ENCODE peak calls at places on chromosome 1, in five cellular contexts. Y is dorsolateral prefrontal cortex, P is heart right ventricle, R is HepG2, S is A549. D is an unnamed sample.

GRCh38 chr1:23369335-23370013 is at the start of gene ZNF436:
- DNase-seq in Y (no peak), P (peak; percentile 83), R (peak; percentile 41), S (no peak), D (peak; percentile 29)

GRCh38 chr1:159783724-159784123 is 3.0 kb downstream of the DUSP23 start:
- DNase-seq in Y (no peak), P (no peak), R (no peak), S (no peak), D (no peak)

GRCh38 chr1:6034750-6035096 is 11.0 kb upstream of the KCNAB2 start:
- DNase-seq in Y (no peak), P (no peak), R (no peak), S (no peak), D (no peak)

GRCh38 chr1:24289937-24290595 is 29.1 kb upstream of the GRHL3 start:
- DNase-seq in Y (peak; percentile 70), P (peak; percentile 88), R (no peak), S (peak; percentile 51), D (no peak)

GRCh38 chr1:161473363-161473762 is 31.9 kb upstream of the FCGR2A start:
- DNase-seq in Y (no peak), P (no peak), R (peak; percentile 27), S (no peak), D (no peak)

GRCh38 chr1:18814340-18815202 is 44.9 kb downstream of the TAS1R2 start:
- DNase-seq in Y (no peak), P (no peak), R (no peak), S (no peak), D (no peak)

GRCh38 chr1:42993631-42994121 is 35.0 kb upstream of the SLC2A1 start:
- DNase-seq in Y (no peak), P (peak; percentile 20), R (no peak), S (no peak), D (no peak)

GRCh38 chr1:227946624-227947424 is 908 bp downstream of the WNT9A start:
- DNase-seq in Y (peak; percentile 57), P (peak; percentile 77), R (peak; percentile 36), S (peak; percentile 86), D (peak; percentile 66)

GRCh38 chr1:233360525-233361094 is 33.1 kb downstream of the MAP3K21 start:
- DNase-seq in Y (no peak), P (no peak), R (no peak), S (no peak), D (no peak)

GRCh38 chr1:37794372-37795339 is 1.0 kb downstream of the MANEAL start:
- DNase-seq in Y (no peak), P (no peak), R (no peak), S (no peak), D (peak; percentile 31)

GRCh38 chr1:211469938-211470529 is 21.9 kb downstream of the RD3 start:
- DNase-seq in Y (peak; percentile 68), P (peak; percentile 78), R (peak; percentile 72), S (peak; percentile 83), D (peak; percentile 80)

GRCh38 chr1:38489844-38490270 is 369.7 kb downstream of the RRAGC start:
- DNase-seq in Y (peak; percentile 28), P (no peak), R (peak; percentile 18), S (peak; percentile 33), D (peak; percentile 61)

GRCh38 chr1:229015791-229016190 is 255.1 kb upstream of the RAB4A start:
- DNase-seq in Y (no peak), P (no peak), R (peak; percentile 41), S (no peak), D (no peak)

GRCh38 chr1:219567341-219567947 is 45.5 kb downstream of the ZC3H11B start:
- DNase-seq in Y (no peak), P (no peak), R (peak; percentile 20), S (no peak), D (peak; percentile 32)

GRCh38 chr1:156233421-156234127 is 8.4 kb upstream of the BGLAP start:
- DNase-seq in Y (no peak), P (no peak), R (no peak), S (no peak), D (no peak)

GRCh38 chr1:171142081-171142450 is 43.0 kb upstream of the FMO2 start:
- DNase-seq in Y (no peak), P (peak; percentile 29), R (peak; percentile 7), S (no peak), D (no peak)

GRCh38 chr1:30912203-30912602 is 3.6 kb upstream of the SDC3 start:
- DNase-seq in Y (no peak), P (no peak), R (no peak), S (no peak), D (no peak)

GRCh38 chr1:201020040-201020591 is 3.4 kb downstream of the KIF21B start:
- DNase-seq in Y (no peak), P (no peak), R (peak; percentile 33), S (no peak), D (peak; percentile 86)

GRCh38 chr1:2256430-2257244 is 28.5 kb downstream of the SKI start:
- DNase-seq in Y (no peak), P (no peak), R (no peak), S (no peak), D (no peak)

GRCh38 chr1:2258996-2259395 is 30.9 kb downstream of the SKI start:
- DNase-seq in Y (no peak), P (no peak), R (no peak), S (no peak), D (no peak)

GRCh38 chr1:2257245-2257627 is 29.1 kb downstream of the SKI start:
- DNase-seq in Y (peak; percentile 87), P (no peak), R (no peak), S (no peak), D (no peak)

GRCh38 chr1:2259668-2260392 is 31.7 kb downstream of the SKI start:
- DNase-seq in Y (no peak), P (peak; percentile 21), R (no peak), S (no peak), D (no peak)

GRCh38 chr1:2258122-2258812 is 30.1 kb downstream of the SKI start:
- DNase-seq in Y (no peak), P (no peak), R (no peak), S (no peak), D (no peak)
- H3K27ac ChIP-seq in Y (no peak overlapping the region), P (peak overlapping the region; percentile 15), R (no peak overlapping the region), S (no peak overlapping the region), D (no peak overlapping the region)

GRCh38 chr1:27237112-27237511 is 2.7 kb downstream of the WDTC1 start:
- DNase-seq in Y (no peak), P (no peak), R (no peak), S (no peak), D (no peak)

GRCh38 chr1:27234054-27234882 is at the start of gene WDTC1:
- DNase-seq in Y (peak; percentile 97), P (peak; percentile 98), R (peak; percentile 88), S (peak; percentile 81), D (peak; percentile 98)

GRCh38 chr1:27233677-27234053 is 767 bp upstream of the WDTC1 start:
- DNase-seq in Y (no peak), P (peak; percentile 16), R (no peak), S (no peak), D (no peak)

GRCh38 chr1:27238032-27238431 is 3.6 kb downstream of the WDTC1 start:
- DNase-seq in Y (no peak), P (no peak), R (no peak), S (no peak), D (no peak)

GRCh38 chr1:27235827-27236226 is 1.4 kb downstream of the WDTC1 start:
- DNase-seq in Y (no peak), P (no peak), R (no peak), S (no peak), D (no peak)
- H3K27ac ChIP-seq in Y (no peak overlapping the region), P (peak overlapping the region; percentile 83), R (no peak overlapping the region), S (no peak overlapping the region), D (peak overlapping the region; percentile 25)

GRCh38 chr1:209756608-209757445 is 974 bp downstream of the TRAF3IP3 start:
- DNase-seq in Y (no peak), P (no peak), R (no peak), S (no peak), D (peak; percentile 38)

GRCh38 chr1:209761021-209761635 is 5.3 kb downstream of the TRAF3IP3 start:
- DNase-seq in Y (no peak), P (no peak), R (no peak), S (no peak), D (no peak)

GRCh38 chr1:209755926-209756607 is at the start of gene TRAF3IP3:
- DNase-seq in Y (no peak), P (no peak), R (no peak), S (no peak), D (peak; percentile 96)

GRCh38 chr1:209759829-209760359 is 4.0 kb downstream of the TRAF3IP3 start:
- DNase-seq in Y (no peak), P (no peak), R (no peak), S (no peak), D (no peak)

GRCh38 chr1:209758360-209758759 is 2.5 kb downstream of the TRAF3IP3 start:
- DNase-seq in Y (no peak), P (no peak), R (no peak), S (no peak), D (no peak)
- H3K27ac ChIP-seq in Y (no peak overlapping the region), P (no peak overlapping the region), R (no peak overlapping the region), S (no peak overlapping the region), D (no peak overlapping the region)

DNA sequence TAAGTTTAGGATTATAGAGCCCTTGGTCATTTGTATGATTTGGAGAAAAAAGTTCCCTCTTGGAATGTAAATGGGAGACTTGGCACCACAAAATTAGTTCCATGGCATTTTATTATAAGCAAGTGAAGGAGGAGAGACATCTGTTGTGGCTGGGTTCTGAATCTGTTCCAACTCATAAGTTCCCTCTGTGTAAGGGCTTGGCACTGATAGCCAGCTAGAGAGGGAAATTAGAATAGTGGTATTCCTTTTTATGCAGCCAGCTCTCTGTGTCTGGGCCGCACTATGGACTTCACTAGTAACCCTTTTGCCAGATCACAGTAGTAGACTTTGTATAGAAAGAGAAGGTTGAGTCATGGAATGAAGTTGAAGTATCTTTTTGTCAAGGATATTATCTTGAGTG is 31.1 kb downstream of the GNAI3 start:
- DNase-seq in Y (no peak), P (no peak), R (no peak), S (no peak), D (no peak)
- H3K27ac ChIP-seq in Y (no peak overlapping the region), P (no peak overlapping the region), R (no peak overlapping the region), S (no peak overlapping the region), D (no peak overlapping the region)

GRCh38 chr1:199851453-199851852 is 176.1 kb upstream of the NR5A2 start:
- DNase-seq in Y (no peak), P (no peak), R (peak; percentile 16), S (no peak), D (no peak)
- H3K27ac ChIP-seq in Y (no peak overlapping the region), P (no peak overlapping the region), R (no peak overlapping the region), S (peak overlapping the region; percentile 65), D (no peak overlapping the region)

DNA sequence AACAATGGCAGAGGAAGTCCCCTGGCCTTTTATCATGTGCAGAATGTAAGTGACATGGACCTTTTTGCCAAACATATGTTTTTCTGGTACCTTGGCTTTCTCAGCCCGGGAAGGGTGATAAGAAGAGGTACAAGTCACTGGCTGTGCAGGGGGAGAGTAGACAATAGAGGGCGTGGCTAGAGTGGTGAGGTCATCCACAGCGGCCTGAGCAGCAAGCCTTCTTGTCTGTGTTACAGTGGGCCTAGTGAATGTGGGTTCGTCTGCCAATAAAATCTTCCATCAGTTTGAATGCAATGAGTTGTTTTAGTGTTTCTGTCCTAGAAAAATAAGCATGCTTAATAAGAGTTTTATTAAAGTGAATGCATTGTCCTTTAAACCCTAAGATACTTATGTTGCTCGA is 59.0 kb upstream of the PGD start:
- DNase-seq in Y (peak; percentile 64), P (peak; percentile 41), R (no peak), S (peak; percentile 35), D (no peak)
- H3K27ac ChIP-seq in Y (peak overlapping the region; percentile 80), P (peak overlapping the region; percentile 71), R (no peak overlapping the region), S (no peak overlapping the region), D (no peak overlapping the region)

GRCh38 chr1:40380817-40381216 is 7.3 kb downstream of the SMAP2 start:
- DNase-seq in Y (no peak), P (no peak), R (no peak), S (no peak), D (no peak)
- H3K27ac ChIP-seq in Y (no peak overlapping the region), P (no peak overlapping the region), R (no peak overlapping the region), S (no peak overlapping the region), D (peak overlapping the region; percentile 99)

D was measured in MM.1S.